ENCODE peak calls at places on chromosome 12, in eight cellular contexts. E is spleen, F is A673, G is astrocyte of the spinal cord, H is thoracic aorta, K is thyroid gland, S is brain microvascular endothelial cell, M is dorsolateral prefrontal cortex. C is an unnamed sample.
A peak's percentile ranks its signal among the peaks of the same experiment; 100 is the strongest.

GRCh38 chr12:93080452-93080851 is 151.4 kb upstream of the EEA1 start:
- DNase-seq in F (no peak), S (no peak), H (no peak), K (no peak), E (no peak), G (no peak), M (no peak), C (no peak)

GRCh38 chr12:31491819-31492598 is 98.9 kb downstream of the DENND5B start:
- DNase-seq in H (no peak), G (peak; percentile 88), E (no peak), S (peak; percentile 89), F (peak; percentile 92), K (no peak), M (no peak), C (no peak)

GRCh38 chr12:117486840-117487659 is 125.6 kb upstream of the NOS1 start:
- DNase-seq in H (peak; percentile 5), G (peak; percentile 70), S (peak; percentile 10), F (no peak), K (peak; percentile 55), M (no peak), E (no peak), C (no peak)

GRCh38 chr12:103455020-103455763 is 40.6 kb downstream of the C12orf42 start:
- DNase-seq in E (no peak), M (no peak), K (no peak), F (no peak), H (no peak), S (no peak), G (no peak), C (no peak)

GRCh38 chr12:52585951-52586350 is 12.3 kb upstream of the KRT74 start:
- DNase-seq in H (no peak), K (no peak), S (no peak), M (no peak), G (no peak), E (no peak), F (no peak), C (no peak)

GRCh38 chr12:101021911-101022388 is 188.1 kb downstream of the SLC5A8 start:
- DNase-seq in F (peak; percentile 59), H (no peak), K (no peak), E (no peak), M (no peak), G (peak; percentile 94), S (peak; percentile 3), C (no peak)

GRCh38 chr12:43079481-43079880 is 472.5 kb downstream of the ADAMTS20 start:
- DNase-seq in H (no peak), E (no peak), M (no peak), F (no peak), G (no peak), S (no peak), K (no peak), C (no peak)

GRCh38 chr12:110935588-110935987 is 15.2 kb upstream of the MYL2 start:
- DNase-seq in G (no peak), F (no peak), E (no peak), K (no peak), S (no peak), H (no peak), M (no peak), C (no peak)

GRCh38 chr12:104680070-104680469 is 223.3 kb downstream of the CHST11 start:
- DNase-seq in M (no peak), G (peak; percentile 24), F (peak; percentile 13), K (no peak), E (no peak), H (no peak), S (no peak), C (no peak)

GRCh38 chr12:110906516-110906915 is 13.9 kb downstream of the MYL2 start:
- DNase-seq in G (no peak), S (no peak), E (no peak), F (no peak), M (no peak), H (no peak), K (no peak), C (no peak)

GRCh38 chr12:1811281-1811947 is 9.0 kb upstream of the LRTM2 start:
- DNase-seq in S (peak; percentile 77), M (no peak), H (no peak), E (peak; percentile 78), K (no peak), G (peak; percentile 32), F (no peak), C (no peak)

GRCh38 chr12:49598527-49598926 is 6.9 kb downstream of the FAM186B start:
- DNase-seq in H (no peak), K (no peak), S (no peak), M (no peak), G (no peak), F (no peak), E (no peak), C (no peak)

GRCh38 chr12:113907446-113908180 is 58.5 kb downstream of the RBM19 start:
- DNase-seq in K (no peak), H (no peak), F (no peak), S (no peak), G (no peak), E (no peak), M (no peak), C (no peak)

GRCh38 chr12:57210461-57210860 is 6.1 kb upstream of the NXPH4 start:
- DNase-seq in S (no peak), M (no peak), E (no peak), G (no peak), F (no peak), H (no peak), K (no peak), C (no peak)

DNA sequence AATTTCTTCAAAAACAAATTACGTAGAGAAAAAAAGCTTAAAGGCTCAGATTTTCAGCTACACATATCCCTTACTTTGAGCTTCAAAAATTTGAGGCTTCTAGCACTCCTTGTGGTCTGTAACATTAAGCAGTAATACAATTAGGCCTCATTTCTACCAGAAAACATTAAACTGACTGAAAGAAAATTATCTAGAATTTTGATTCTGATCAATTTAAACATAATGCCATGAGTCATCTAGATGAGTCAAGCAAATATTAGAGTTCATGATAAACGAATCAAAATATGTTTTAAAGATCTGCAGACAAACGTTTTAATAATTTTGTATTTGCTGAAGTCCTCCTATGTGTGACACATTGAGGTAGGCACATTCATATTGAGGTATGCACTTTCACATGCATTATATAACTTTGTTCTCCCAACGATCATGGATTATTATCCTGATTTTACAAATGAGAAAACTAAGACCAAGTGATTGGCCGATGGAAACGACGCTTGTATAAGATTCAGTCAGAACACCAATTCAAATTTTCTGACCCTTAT is 4.3 kb downstream of the OSBPL8 start:
- DNase-seq in M (no peak), E (no peak), H (no peak), F (no peak), K (no peak), G (no peak), S (no peak), C (no peak)
- TF ChIP-seq CTCF in M (no peak), E (no peak), H (no peak), F (peak; percentile 30), K (no peak), G (peak; percentile 1), S (no peak), C (no peak)

DNA sequence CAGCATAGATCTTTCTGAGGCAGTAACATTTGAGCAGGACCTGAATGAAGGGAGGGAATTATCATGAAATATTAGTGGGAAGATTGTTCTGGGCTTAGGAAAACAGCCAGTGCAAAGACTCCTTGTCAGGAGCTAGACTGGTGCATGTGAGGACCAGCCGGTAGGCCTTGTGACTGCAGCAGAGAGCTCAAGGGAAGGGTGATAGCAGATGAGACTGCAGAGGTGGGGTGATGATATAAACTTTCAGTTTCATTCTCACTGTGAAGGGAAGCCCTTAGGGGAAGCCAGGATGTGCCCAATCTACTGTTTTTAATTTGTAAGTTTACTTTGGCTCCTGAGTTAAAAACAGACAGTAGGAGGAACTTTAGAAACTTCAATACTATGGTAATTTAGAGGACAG is 12.4 kb downstream of the IL22 start:
- DNase-seq in G (peak; percentile 56), E (peak; percentile 80), F (no peak), H (no peak), S (peak; percentile 59), M (no peak), K (no peak), C (no peak)
- TF ChIP-seq CTCF in G (no peak), E (no peak), F (no peak), H (no peak), S (no peak), M (no peak), K (no peak), C (no peak)

DNA sequence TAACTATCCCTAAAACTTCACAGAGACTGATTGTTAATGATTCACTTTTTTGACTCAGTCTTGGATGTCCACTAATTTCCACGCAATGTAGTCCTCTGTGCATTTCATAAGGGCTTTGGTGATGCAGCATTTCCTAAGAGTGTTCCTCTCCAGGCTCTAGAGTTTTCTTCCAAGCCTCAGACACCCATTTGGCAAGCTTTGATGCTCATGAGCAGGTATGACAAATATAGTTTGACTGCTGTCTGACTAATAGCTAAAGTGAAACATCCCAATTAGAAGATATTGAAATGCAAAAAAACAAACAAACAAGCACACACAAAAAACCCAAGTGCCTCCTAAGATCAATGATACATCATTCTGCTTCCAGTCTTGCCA is 1.5 kb upstream of the VAMP1 start:
- DNase-seq in H (no peak), S (no peak), G (no peak), E (no peak), K (no peak), M (no peak), F (no peak), C (no peak)
- TF ChIP-seq CTCF in H (no peak), S (no peak), G (no peak), E (no peak), K (no peak), M (no peak), F (no peak), C (no peak)

DNA sequence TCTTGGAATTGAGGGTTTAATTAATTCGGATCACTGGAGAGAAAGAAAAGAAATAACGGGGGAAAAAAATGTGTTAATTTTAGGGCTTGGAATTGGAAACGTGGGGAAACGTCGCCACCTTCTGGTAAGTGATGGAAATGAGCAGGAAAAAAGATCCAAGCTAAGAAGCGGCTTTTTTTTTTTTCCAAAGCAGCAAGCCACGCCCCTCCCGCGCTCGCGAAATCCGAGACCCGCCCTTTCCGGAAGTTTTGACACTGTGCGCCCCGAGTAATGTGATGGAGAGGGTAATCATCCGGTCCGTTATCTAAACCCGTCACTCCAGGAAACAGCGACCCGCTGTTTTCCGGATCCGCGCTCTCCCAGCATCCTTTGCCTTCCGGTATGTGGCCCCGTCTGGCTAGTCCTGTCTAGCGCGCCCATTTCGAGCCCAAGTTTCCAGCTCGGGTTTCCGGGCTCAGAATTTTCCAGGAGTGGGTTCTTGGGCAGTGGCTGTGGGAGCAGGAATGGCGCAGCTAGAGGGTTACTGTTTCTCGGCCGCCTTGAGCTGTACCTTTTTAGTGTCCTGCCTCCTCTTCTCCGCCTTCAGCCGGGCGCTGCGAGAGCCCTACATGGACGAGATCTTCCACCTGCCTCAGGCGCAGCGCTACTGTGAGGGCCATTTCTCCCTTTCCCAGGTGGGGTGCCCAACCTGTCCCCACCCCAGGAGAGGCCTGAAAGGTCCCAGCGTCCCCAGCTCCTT is at the start of gene ALG10B:
- DNase-seq in K (peak; percentile 93), M (peak; percentile 91), S (peak; percentile 95), F (peak; percentile 97), H (peak; percentile 71), E (peak; percentile 95), G (peak; percentile 98), C (peak; percentile 92)
- TF ChIP-seq CTCF in K (peak; percentile 30), M (peak; percentile 80), S (peak; percentile 65), F (peak; percentile 76), H (peak; percentile 74), E (peak; percentile 76), G (peak; percentile 61), C (peak; percentile 48)